ENCODE peak calls at places on chromosomes 16 and 17, in six cellular contexts. V, C, A, Y, M and E are unnamed samples.

GRCh38 chr17:44400226-44400847 is 10.9 kb upstream of the ITGA2B start:
- DNase-seq in V (no peak), C (no peak), A (no peak), Y (peak; percentile 14), M (no peak), E (no peak)

GRCh38 chr17:65537845-65538678 is 23.4 kb downstream of the AXIN2 start:
- DNase-seq in V (no peak), C (no peak), A (no peak), Y (no peak), M (peak; percentile 21), E (no peak)

GRCh38 chr17:19763416-19763815 is 15.3 kb upstream of the ALDH3A1 start:
- DNase-seq in V (no peak), C (no peak), A (peak; percentile 21), Y (no peak), M (no peak), E (no peak)

GRCh38 chr17:45904886-45905285 is 10.5 kb downstream of the MAPT start:
- DNase-seq in V (no peak), C (no peak), A (no peak), Y (no peak), M (no peak), E (no peak)

GRCh38 chr17:19260958-19261357 is 23.8 kb downstream of the EPN2 start:
- DNase-seq in V (no peak), C (peak; percentile 38), A (no peak), Y (no peak), M (no peak), E (no peak)

GRCh38 chr17:21358682-21359482 is 17.3 kb upstream of the KCNJ12 start:
- DNase-seq in V (no peak), C (no peak), A (peak; percentile 53), Y (peak; percentile 15), M (no peak), E (no peak)

GRCh38 chr16:13471036-13471435 is 448.9 kb upstream of the ERCC4 start:
- DNase-seq in V (no peak), C (no peak), A (no peak), Y (no peak), M (no peak), E (no peak)

GRCh38 chr17:28406478-28406824 is 439 bp upstream of the SLC46A1 start:
- DNase-seq in V (no peak), C (no peak), A (no peak), Y (no peak), M (no peak), E (no peak)

GRCh38 chr17:17492085-17492484 is 4.1 kb downstream of the RASD1 start:
- DNase-seq in V (no peak), C (no peak), A (no peak), Y (no peak), M (no peak), E (no peak)

GRCh38 chr16:52786105-52786504 is 239.2 kb upstream of the TOX3 start:
- DNase-seq in V (no peak), C (no peak), A (no peak), Y (no peak), M (no peak), E (no peak)

GRCh38 chr16:88696441-88696840 is 9.8 kb downstream of the RNF166 start:
- DNase-seq in V (no peak), C (no peak), A (no peak), Y (no peak), M (no peak), E (no peak)